ENCODE peak calls at places on chromosomes 6 and 20, in nine cellular contexts. M is cardiac muscle cell, S is BJ, U is left ventricle myocardium inferior, X is ovary, G is IMR-90, C is breast epithelium, W is A673, J is astrocyte. V is an unnamed sample. For H3K27me3, the result is how much of the 10 kb centered on the place peaks cover.

GRCh38 chr6:162674452-162674851 is 53.1 kb downstream of the PRKN start:
- DNase-seq in W (no peak), S (no peak), U (no peak), C (no peak), J (no peak), G (no peak), M (no peak), X (no peak), V (no peak)

GRCh38 chr6:66226099-66226498 is 519.1 kb upstream of the EYS start:
- DNase-seq in W (peak), S (no peak), X (no peak), J (no peak), C (no peak), M (peak), G (no peak), U (no peak), V (peak)

GRCh38 chr6:150765457-150765764 is 100.1 kb upstream of the MTHFD1L start:
- DNase-seq in J (no peak), S (no peak), W (no peak), M (no peak), C (no peak), G (no peak), X (no peak), U (no peak), V (no peak)

GRCh38 chr6:134161036-134161435 is 108.6 kb upstream of the SLC2A12 start:
- DNase-seq in S (peak), U (no peak), C (no peak), M (no peak), W (no peak), X (no peak), G (peak), J (peak), V (no peak)

GRCh38 chr6:81814365-81815109 is 62.1 kb upstream of the TENT5A start:
- DNase-seq in W (no peak), M (no peak), U (no peak), C (no peak), G (peak), J (peak), S (no peak), X (no peak), V (peak)

GRCh38 chr6:113078791-113079190 is 731.7 kb downstream of the RFPL4B start:
- DNase-seq in C (no peak), W (no peak), M (no peak), U (no peak), S (no peak), X (no peak), J (no peak), G (no peak), V (no peak)

GRCh38 chr20:20017852-20018245 is 687 bp downstream of the NAA20 start:
- DNase-seq in S (no peak), X (no peak), M (no peak), U (no peak), W (peak), C (no peak), J (no peak), G (no peak), V (no peak)

GRCh38 chr6:133983099-133983939 is 30.3 kb downstream of the TBPL1 start:
- DNase-seq in J (peak), U (no peak), X (no peak), W (peak), S (no peak), M (no peak), C (no peak), G (peak), V (no peak)

GRCh38 chr20:22984008-22984407 is 51.1 kb upstream of the SSTR4 start:
- DNase-seq in G (no peak), M (no peak), J (no peak), X (no peak), C (no peak), W (no peak), U (no peak), S (no peak), V (no peak)

GRCh38 chr6:56329296-56330050 is 82.1 kb upstream of the COL21A1 start:
- DNase-seq in M (no peak), C (no peak), J (peak), G (peak), U (no peak), S (no peak), X (no peak), W (no peak), V (no peak)

GRCh38 chr6:22236626-22237414 is 60.0 kb downstream of the PRL start:
- DNase-seq in M (no peak), W (no peak), U (no peak), G (peak), S (peak), C (no peak), J (peak), X (no peak), V (peak)

GRCh38 chr6:88823998-88824397 is 139.4 kb downstream of the RNGTT start:
- DNase-seq in J (peak), M (no peak), X (no peak), U (no peak), C (no peak), W (no peak), G (peak), S (no peak), V (no peak)

GRCh38 chr6:111748247-111748647 is 125.0 kb downstream of the FYN start:
- DNase-seq in U (no peak), C (no peak), G (no peak), S (no peak), J (no peak), X (no peak), W (no peak), M (no peak), V (no peak)

GRCh38 chr6:20906938-20907337 is 372.7 kb downstream of the CDKAL1 start:
- DNase-seq in U (no peak), J (peak), C (no peak), W (peak), X (no peak), S (no peak), G (peak), M (no peak), V (peak)

GRCh38 chr6:132114201-132114860 is 163.2 kb upstream of the CCN2 start:
- DNase-seq in X (no peak), G (peak), W (no peak), S (no peak), U (no peak), M (no peak), C (no peak), J (peak), V (peak)

GRCh38 chr20:60691966-60692615 is 560.0 kb upstream of the CDH4 start:
- DNase-seq in U (no peak), C (no peak), X (no peak), G (no peak), W (no peak), J (no peak), S (no peak), M (no peak), V (no peak)

GRCh38 chr6:90993771-90994170 is 406.9 kb upstream of the MAP3K7 start:
- DNase-seq in U (no peak), X (no peak), G (no peak), S (no peak), W (peak), C (no peak), J (peak), M (no peak), V (no peak)

GRCh38 chr6:122364084-122364483 is 35.4 kb upstream of the HSF2 start:
- DNase-seq in J (no peak), C (no peak), M (no peak), U (no peak), G (no peak), X (no peak), W (no peak), S (no peak), V (no peak)

GRCh38 chr6:44011350-44011925 is 115.8 kb downstream of the MRPL14 start:
- DNase-seq in J (peak), U (no peak), W (no peak), G (no peak), S (no peak), C (no peak), X (no peak), M (no peak), V (no peak)

GRCh38 chr6:81978230-81978629 is 225.7 kb upstream of the TENT5A start:
- DNase-seq in M (no peak), S (no peak), G (peak), W (no peak), C (no peak), J (peak), U (no peak), X (no peak), V (no peak)

GRCh38 chr6:97656236-97656635 is 373.2 kb upstream of the MMS22L start:
- DNase-seq in U (no peak), J (no peak), X (no peak), M (peak), W (no peak), S (no peak), G (no peak), C (no peak), V (no peak)

GRCh38 chr6:151036869-151037680 is 171.6 kb downstream of the MTHFD1L start:
- DNase-seq in G (peak), U (no peak), C (no peak), M (no peak), J (peak), W (no peak), X (no peak), S (no peak), V (no peak)

GRCh38 chr20:13200767-13201500 is 20.1 kb upstream of the ISM1 start:
- DNase-seq in C (no peak), G (no peak), W (peak), X (no peak), M (no peak), U (no peak), J (no peak), S (no peak), V (no peak)

GRCh38 chr6:142758257-142759025 is 186.5 kb downstream of the HIVEP2 start:
- DNase-seq in G (no peak), U (no peak), S (no peak), J (no peak), M (no peak), W (no peak), X (no peak), C (no peak), V (no peak)

GRCh38 chr20:19783966-19784401 is 25.9 kb downstream of the RIN2 start:
- DNase-seq in C (peak), S (no peak), W (no peak), M (no peak), X (no peak), U (peak), J (peak), G (peak), V (no peak)

GRCh38 chr6:152146385-152146784 is 338.9 kb downstream of the ESR1 start:
- DNase-seq in X (no peak), G (peak), U (no peak), S (peak), W (no peak), M (no peak), J (peak), C (no peak), V (peak)

GRCh38 chr6:106446983-106447382 is 86.5 kb downstream of the CRYBG1 start:
- DNase-seq in S (no peak), U (no peak), W (no peak), X (no peak), M (no peak), J (no peak), C (no peak), G (no peak), V (no peak)

GRCh38 chr20:52082612-52083011 is 109.0 kb downstream of the ZFP64 start:
- DNase-seq in W (peak), M (no peak), J (no peak), C (no peak), S (no peak), X (no peak), U (no peak), G (no peak), V (no peak)

GRCh38 chr6:3389390-3390167 is 67.3 kb downstream of the SLC22A23 start:
- DNase-seq in G (peak), C (no peak), J (peak), X (peak), M (no peak), U (peak), W (no peak), S (no peak), V (peak)

GRCh38 chr6:167393731-167394130 is 68.8 kb downstream of the TTLL2 start:
- DNase-seq in U (no peak), G (no peak), S (no peak), J (no peak), X (no peak), C (no peak), W (no peak), M (no peak), V (no peak)

GRCh38 chr20:56200456-56200855 is 48.1 kb upstream of the MC3R start:
- DNase-seq in J (no peak), M (no peak), X (no peak), G (no peak), S (no peak), C (no peak), U (no peak), W (no peak), V (no peak)

GRCh38 chr20:62516345-62516744 is 40.5 kb upstream of the GATA5 start:
- DNase-seq in G (no peak), J (no peak), U (peak), C (no peak), W (no peak), X (no peak), S (no peak), M (peak), V (no peak)

GRCh38 chr6:144232434-144233223 is 52.5 kb upstream of the UTRN start:
- DNase-seq in U (no peak), X (no peak), J (no peak), G (peak), M (no peak), C (no peak), S (no peak), W (no peak), V (no peak)

GRCh38 chr6:27591660-27592059 is 118.8 kb upstream of the ZNF184 start:
- DNase-seq in J (peak), G (peak), W (peak), C (no peak), M (peak), X (no peak), U (no peak), S (no peak), V (peak)

GRCh38 chr6:82365011-82365751 is 1.6 kb downstream of the TPBG start:
- DNase-seq in S (no peak), X (no peak), M (peak), W (peak), C (peak), G (peak), J (peak), U (no peak), V (peak)

GRCh38 chr6:159203304-159204005 is 34.3 kb downstream of the FNDC1 start:
- DNase-seq in M (no peak), U (no peak), X (no peak), C (no peak), G (peak), W (no peak), S (peak), J (peak), V (peak)

GRCh38 chr6:2387445-2387844 is 142.0 kb upstream of the GMDS start:
- DNase-seq in G (no peak), U (no peak), W (no peak), M (no peak), J (no peak), C (no peak), S (no peak), X (no peak), V (no peak)

GRCh38 chr20:11902264-11902663 is 15.4 kb upstream of the BTBD3 start:
- DNase-seq in U (no peak), S (no peak), W (peak), M (no peak), C (no peak), X (no peak), J (peak), G (peak), V (no peak)

GRCh38 chr6:34052071-34052825 is 93.6 kb downstream of the GRM4 start:
- DNase-seq in C (no peak), W (no peak), X (no peak), G (no peak), J (no peak), U (no peak), M (no peak), S (no peak), V (no peak)
- H3K27me3 ChIP-seq in C (under half), W (under half), X (under half), G (half or more), J (under half), U (half or more), M (under half), S (under half), V (under half)

DNA sequence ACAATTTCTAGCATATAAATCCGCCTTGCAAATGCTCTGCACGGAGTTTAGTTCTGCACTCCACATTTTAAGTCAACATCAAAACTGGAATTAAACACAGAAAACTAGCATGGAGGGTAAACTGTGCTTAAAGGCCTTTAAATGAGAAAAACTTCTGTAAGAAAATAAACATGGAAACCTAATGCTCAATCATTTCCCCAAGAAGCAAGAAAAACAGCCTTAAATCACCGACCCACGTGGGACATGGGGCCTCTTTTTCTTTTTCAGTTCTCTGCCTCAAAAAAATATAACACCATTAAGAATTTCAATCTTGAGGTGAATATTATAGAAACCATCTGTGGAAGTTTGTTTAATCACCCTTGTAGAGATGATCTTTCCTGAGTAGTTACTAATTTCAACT is 5.4 kb downstream of the SIM1 start:
- DNase-seq in J (no peak), X (no peak), C (no peak), G (no peak), S (no peak), M (no peak), W (no peak), U (no peak), V (no peak)
- H3K27me3 ChIP-seq in J (half or more), X (under half), C (under half), G (half or more), S (under half), M (half or more), W (under half), U (half or more), V (under half)

GRCh38 chr6:165807249-165807951 is 144.4 kb upstream of the PDE10A start:
- DNase-seq in X (no peak), U (peak), M (no peak), J (no peak), G (no peak), W (no peak), C (no peak), S (no peak), V (no peak)
- H3K27me3 ChIP-seq in X (under half), U (under half), M (half or more), J (under half), G (under half), W (half or more), C (under half), S (under half), V (under half)

DNA sequence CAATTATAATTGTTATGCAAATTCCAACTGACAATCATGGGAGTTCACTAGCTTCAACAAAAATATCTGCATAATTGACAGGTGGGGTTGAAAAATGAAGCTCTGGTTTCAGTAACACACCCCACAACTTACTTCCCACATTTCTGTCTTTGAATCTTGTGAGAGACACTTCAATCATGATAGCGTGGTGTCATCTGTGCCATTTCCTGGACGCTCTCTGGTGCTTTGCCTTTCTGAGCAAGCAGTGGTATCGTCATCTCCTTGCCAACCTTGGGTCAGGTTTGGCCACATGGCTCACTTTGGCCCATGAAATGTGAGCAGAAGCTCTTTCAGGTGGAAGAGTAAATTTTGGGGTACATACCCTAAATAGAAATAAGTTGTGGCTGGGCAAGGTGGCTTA is 10.2 kb downstream of the BMP7 start:
- DNase-seq in S (no peak), G (no peak), M (no peak), J (no peak), X (no peak), C (no peak), W (no peak), U (no peak), V (no peak)
- H3K27me3 ChIP-seq in S (under half), G (under half), M (under half), J (half or more), X (under half), C (under half), W (under half), U (half or more), V (under half)

DNA sequence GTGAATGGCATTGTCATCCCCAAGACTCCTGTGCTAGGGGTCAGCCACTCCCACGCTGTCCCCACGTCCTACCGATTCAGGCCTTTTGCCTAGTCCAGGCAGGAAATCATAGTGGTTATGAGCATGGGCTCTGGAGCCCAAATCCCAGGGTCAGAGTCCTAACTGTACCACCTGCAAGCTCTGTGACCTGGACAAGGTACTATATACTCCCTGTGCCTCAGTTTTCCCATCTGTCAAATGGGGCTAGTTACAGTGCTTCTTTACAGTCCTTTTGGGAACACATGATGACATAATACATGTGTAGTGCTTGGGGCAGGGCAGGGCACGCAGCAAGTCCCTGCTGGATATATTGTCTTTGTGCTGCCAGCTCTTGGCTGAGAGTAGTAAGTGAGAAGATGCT is 27.2 kb downstream of the EFCAB8 start:
- DNase-seq in U (no peak), W (no peak), G (no peak), C (no peak), S (no peak), J (no peak), X (no peak), M (no peak), V (no peak)
- H3K27me3 ChIP-seq in U (under half), W (under half), G (under half), C (under half), S (under half), J (under half), X (under half), M (under half), V (under half)

GRCh38 chr20:57414867-57415592 is 23.8 kb downstream of the RBM38 start:
- DNase-seq in S (no peak), X (no peak), C (no peak), U (no peak), G (peak), M (no peak), W (no peak), J (no peak), V (peak)
- H3K27me3 ChIP-seq in S (under half), X (under half), C (under half), U (under half), G (under half), M (under half), W (under half), J (under half), V (under half)

DNA sequence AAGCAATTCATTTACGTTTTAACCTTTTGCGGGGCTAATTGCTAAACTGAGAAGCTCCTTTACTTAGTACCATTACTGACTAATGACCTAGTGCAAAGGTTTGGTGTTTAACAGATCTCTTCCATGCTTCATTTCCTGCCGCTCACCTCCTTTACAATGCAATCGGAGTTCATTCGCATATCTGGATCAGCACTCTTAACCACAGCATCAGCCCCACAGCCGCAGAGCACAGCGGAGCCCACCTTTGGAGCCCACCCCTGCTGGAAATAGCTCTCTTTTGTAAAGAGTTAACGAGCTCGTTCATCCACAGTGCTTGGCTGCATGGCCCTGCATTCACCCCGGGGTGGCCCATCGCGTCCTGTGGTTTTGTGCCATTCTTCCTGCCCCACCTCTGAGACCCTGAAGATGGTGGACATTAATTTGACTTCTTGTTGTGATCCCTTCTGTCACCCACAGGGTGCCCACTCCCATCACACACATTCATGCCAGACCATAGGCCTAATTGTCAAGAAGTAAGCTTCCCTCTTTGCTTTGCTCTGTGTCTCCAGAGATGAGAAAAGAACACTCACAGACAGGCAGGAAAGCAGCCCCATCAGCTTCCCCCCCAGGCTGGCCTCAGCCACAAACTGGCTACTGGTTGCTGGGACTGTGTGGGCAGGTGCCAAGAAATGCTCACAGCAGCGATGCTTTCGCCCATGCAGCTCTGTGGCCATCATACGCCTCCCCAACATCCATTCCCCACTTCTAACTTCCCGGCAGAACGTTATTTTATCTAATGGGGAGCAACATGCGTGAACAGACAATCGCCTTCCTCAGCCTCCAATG is 167.1 kb downstream of the LRFN2 start:
- DNase-seq in G (no peak), S (no peak), J (no peak), U (no peak), X (no peak), W (no peak), C (no peak), M (no peak), V (no peak)
- H3K27me3 ChIP-seq in G (under half), S (under half), J (under half), U (half or more), X (under half), W (under half), C (under half), M (half or more), V (under half)

GRCh38 chr20:2207770-2208097 is 88.1 kb upstream of the TGM3 start:
- DNase-seq in W (no peak), S (no peak), C (no peak), M (no peak), U (no peak), X (no peak), G (no peak), J (no peak), V (no peak)
- H3K27me3 ChIP-seq in W (under half), S (under half), C (under half), M (under half), U (half or more), X (under half), G (under half), J (under half), V (under half)